ENCODE peak calls at places on chromosomes 7 and 10, in seven cellular contexts. V is PC-3, L is OCI-LY7, P is fibroblast of lung, K is IMR-90, T is neural progenitor cell, S is PC-9. Q is an unnamed sample.

GRCh38 chr7:537911-538634 is 18.4 kb upstream of the PDGFA start:
- DNase-seq in P (peak; percentile 93), L (no peak), K (peak; percentile 89), V (peak; percentile 92), S (peak; percentile 89), T (no peak), Q (no peak)

GRCh38 chr10:86687750-86688149 is 19.4 kb downstream of the LDB3 start:
- DNase-seq in P (peak; percentile 87), S (no peak), L (no peak), T (no peak), K (peak; percentile 82), V (no peak), Q (no peak)

GRCh38 chr10:122981066-122981464 is 864 bp downstream of the PSTK start:
- DNase-seq in S (no peak), K (peak; percentile 53), V (peak; percentile 35), L (peak; percentile 64), T (peak; percentile 51), P (peak; percentile 48), Q (peak; percentile 66)

GRCh38 chr10:21138769-21139324 is 241.7 kb upstream of the NEBL start:
- DNase-seq in S (no peak), T (no peak), P (no peak), L (no peak), K (no peak), V (no peak), Q (no peak)

GRCh38 chr7:51316262-51316665 is 345 bp downstream of the COBL start:
- DNase-seq in P (no peak), L (no peak), T (no peak), K (no peak), S (peak; percentile 62), V (peak; percentile 48), Q (no peak)

GRCh38 chr10:111084346-111085255 is 7.8 kb downstream of the ADRA2A start:
- DNase-seq in K (no peak), V (no peak), S (no peak), T (no peak), L (no peak), P (no peak), Q (no peak)

GRCh38 chr10:97356318-97356914 is 21.9 kb upstream of the FRAT2 start:
- DNase-seq in L (peak; percentile 53), T (no peak), V (no peak), S (no peak), K (no peak), P (no peak), Q (no peak)

GRCh38 chr7:132521423-132521822 is 54.8 kb downstream of the PLXNA4 start:
- DNase-seq in K (no peak), V (no peak), S (no peak), P (no peak), T (no peak), L (no peak), Q (no peak)

GRCh38 chr10:29925771-29926345 is 133.5 kb downstream of the JCAD start:
- DNase-seq in L (no peak), K (no peak), T (no peak), P (no peak), V (no peak), S (no peak), Q (no peak)

GRCh38 chr10:34814228-34815173 is 595 bp downstream of the PARD3 start:
- DNase-seq in P (peak; percentile 43), T (peak; percentile 80), S (no peak), V (peak; percentile 72), K (peak; percentile 27), L (no peak), Q (no peak)
- H2AFZ ChIP-seq in P (peak overlapping the region; percentile 77), T (peak overlapping the region; percentile 59), S (peak overlapping the region; percentile 70), V (peak overlapping the region; percentile 63), K (peak overlapping the region; percentile 93), L (no peak overlapping the region), Q (no peak overlapping the region)

GRCh38 chr10:73806176-73806950 is 5.0 kb downstream of the NDST2 start:
- DNase-seq in V (no peak), T (no peak), P (no peak), S (no peak), K (no peak), L (no peak), Q (no peak)
- H3K36me3 ChIP-seq in V (peaks cover 45% of the 10 kb centered on the region), T (no peaks in the 10 kb centered on the region), P (peaks cover 21% of the 10 kb centered on the region), S (peaks cover 19% of the 10 kb centered on the region), K (peaks cover 58% of the 10 kb centered on the region), L (peaks cover 83% of the 10 kb centered on the region), Q (peaks cover 27% of the 10 kb centered on the region)

GRCh38 chr10:88154596-88155250 is 291.3 kb downstream of the PTEN start:
- DNase-seq in P (peak; percentile 69), V (no peak), K (peak; percentile 75), S (no peak), L (no peak), T (no peak), Q (no peak)
- H2AFZ ChIP-seq in P (no peak overlapping the region), V (no peak overlapping the region), K (peak overlapping the region; percentile 24), S (no peak overlapping the region), L (no peak overlapping the region), T (no peak overlapping the region), Q (no peak overlapping the region)

DNA sequence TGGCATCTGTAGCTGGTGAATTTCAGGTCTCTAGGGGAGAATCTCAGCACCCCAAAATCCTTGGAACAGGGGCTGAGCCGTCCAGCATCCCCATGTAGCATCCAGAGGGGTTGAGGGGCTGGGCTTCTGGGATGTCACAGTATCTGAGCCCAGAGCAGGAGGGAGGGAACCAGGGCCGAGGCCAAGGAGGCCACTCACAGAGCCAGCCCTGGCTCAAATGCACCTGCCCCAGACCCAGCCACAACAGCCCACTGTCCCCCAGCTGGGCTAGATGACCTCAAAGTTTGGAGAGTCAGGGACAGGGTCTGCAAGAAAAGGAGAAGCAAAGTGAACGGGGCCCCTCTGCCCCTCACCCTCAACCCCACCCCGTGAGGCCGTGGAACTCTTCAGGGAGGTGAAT is 22.3 kb downstream of the VSIR start:
- DNase-seq in L (no peak), S (no peak), P (no peak), T (no peak), K (no peak), V (no peak), Q (no peak)
- H3K36me3 ChIP-seq in L (no peaks in the 10 kb centered on the region), S (no peaks in the 10 kb centered on the region), P (no peaks in the 10 kb centered on the region), T (no peaks in the 10 kb centered on the region), K (peaks cover 10% of the 10 kb centered on the region), V (no peaks in the 10 kb centered on the region), Q (no peaks in the 10 kb centered on the region)

DNA sequence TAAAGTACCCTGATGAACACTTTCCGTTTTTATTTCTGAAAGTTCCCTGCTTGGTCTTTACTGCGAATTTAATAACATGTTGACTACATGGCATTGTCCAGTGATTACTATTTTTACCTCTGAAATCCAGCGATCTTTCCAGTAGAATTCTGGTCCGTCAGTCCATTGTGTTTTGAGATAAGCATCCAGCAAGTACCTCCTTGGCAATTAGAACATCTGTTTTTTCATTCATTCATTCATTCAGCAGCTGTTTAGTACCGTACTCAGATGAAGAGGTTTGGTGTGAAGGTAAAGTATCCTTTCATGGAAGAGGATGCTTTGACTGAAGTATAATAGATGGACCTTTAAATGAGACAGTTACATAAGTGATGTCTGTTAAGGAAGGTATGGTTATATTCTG is 1.1 kb downstream of the MAPK8 start:
- DNase-seq in K (no peak), L (no peak), T (no peak), S (no peak), P (no peak), V (no peak), Q (no peak)
- H2AFZ ChIP-seq in K (peak overlapping the region; percentile 86), L (peak overlapping the region; percentile 28), T (peak overlapping the region; percentile 80), S (no peak overlapping the region), P (no peak overlapping the region), V (peak overlapping the region; percentile 75), Q (no peak overlapping the region)